ENCODE peak calls at places on chromosomes 1 and 21, in four cellular contexts. R is Right ventricle myocardium superior, E is pancreas, N is bronchial epithelial cell. Y is an unnamed sample.

GRCh38 chr1:53400761-53401379 is 58.3 kb upstream of the DMRTB1 start:
- DNase-seq in E (no peak), N (no peak), R (no peak), Y (no peak)

GRCh38 chr1:172380441-172381244 is 39.8 kb upstream of the C1orf105 start:
- DNase-seq in E (no peak), N (no peak), R (no peak), Y (no peak)

GRCh38 chr1:198693321-198693720 is 54.5 kb downstream of the PTPRC start:
- DNase-seq in N (peak), R (no peak), E (no peak), Y (no peak)

GRCh38 chr21:27248791-27249190 is 281.9 kb upstream of the ADAMTS5 start:
- DNase-seq in R (no peak), E (no peak), N (no peak), Y (no peak)

GRCh38 chr1:19437911-19438310 is 47.4 kb downstream of the CAPZB start:
- DNase-seq in N (no peak), R (peak), E (no peak), Y (peak)

GRCh38 chr1:219132939-219133338 is 40.7 kb upstream of the LYPLAL1 start:
- DNase-seq in R (no peak), E (no peak), N (no peak), Y (no peak)

GRCh38 chr1:31814041-31814511 is 1.7 kb downstream of the SPOCD1 start:
- DNase-seq in N (no peak), R (no peak), E (no peak), Y (no peak)

GRCh38 chr1:25756210-25756609 is 43.8 kb upstream of the SELENON start:
- DNase-seq in N (no peak), R (no peak), E (no peak), Y (no peak)

GRCh38 chr1:14660795-14661194 is 62.3 kb downstream of the KAZN start:
- DNase-seq in N (no peak), R (no peak), E (no peak), Y (no peak)

GRCh38 chr1:48937732-48938131 is 161.0 kb upstream of the BEND5 start:
- DNase-seq in R (no peak), E (no peak), N (no peak), Y (no peak)

GRCh38 chr1:224786533-224787249 is 142.8 kb upstream of the DNAH14 start:
- DNase-seq in N (peak), E (no peak), R (no peak), Y (no peak)

GRCh38 chr1:22935450-22935849 is 37.2 kb downstream of the LACTBL1 start:
- DNase-seq in N (no peak), R (no peak), E (no peak), Y (no peak)

GRCh38 chr1:57422271-57423134 is 1.4 kb downstream of the DAB1 start:
- DNase-seq in N (no peak), R (peak), E (no peak), Y (no peak)